ENCODE peak calls at places on chromosome 10, in seven cellular contexts. G is IMR-90, M is mesendoderm, I is H9, A is neuronal stem cell, J is mesenchymal stem cell, N is H1. Y is an unnamed sample.

GRCh38 chr10:22754298-22754697 is 39.9 kb upstream of the PIP4K2A start:
- DNase-seq in M (no peak), I (no peak), N (no peak), G (no peak), J (no peak), A (no peak), Y (no peak)

GRCh38 chr10:36057180-36057579 is 415.1 kb upstream of the FZD8 start:
- DNase-seq in G (peak; percentile 45), N (no peak), M (no peak), A (no peak), I (no peak), J (no peak), Y (no peak)

GRCh38 chr10:131847241-131847783 is 53.5 kb upstream of the PPP2R2D start:
- DNase-seq in J (no peak), A (no peak), N (no peak), G (no peak), I (peak; percentile 25), M (no peak), Y (no peak)

GRCh38 chr10:71509444-71509843 is 112.7 kb downstream of the CDH23 start:
- DNase-seq in A (no peak), N (no peak), M (no peak), G (no peak), I (no peak), J (no peak), Y (no peak)

GRCh38 chr10:31593124-31593523 is 274.1 kb downstream of the ZEB1 start:
- DNase-seq in A (no peak), M (no peak), G (no peak), I (no peak), N (no peak), J (no peak), Y (no peak)

GRCh38 chr10:98270026-98270740 is 2.2 kb upstream of the LOXL4 start:
- DNase-seq in G (peak; percentile 36), N (no peak), J (no peak), A (no peak), I (no peak), M (peak; percentile 36), Y (no peak)

GRCh38 chr10:102714621-102715455 is at the start of gene SFXN2:
- DNase-seq in I (no peak), M (no peak), N (no peak), G (no peak), A (no peak), J (no peak), Y (peak; percentile 35)

GRCh38 chr10:130027716-130028464 is 63.8 kb upstream of the EBF3 start:
- DNase-seq in A (no peak), M (no peak), J (no peak), G (no peak), I (peak; percentile 24), N (no peak), Y (no peak)

GRCh38 chr10:67664936-67665335 is 31.1 kb downstream of the CTNNA3 start:
- DNase-seq in I (no peak), J (peak; percentile 1), M (no peak), G (peak; percentile 23), A (no peak), N (no peak), Y (no peak)

GRCh38 chr10:77564781-77565589 is 72.6 kb downstream of the KCNMA1 start:
- DNase-seq in A (peak; percentile 54), J (no peak), N (peak; percentile 82), I (peak; percentile 85), M (peak; percentile 97), G (peak; percentile 33), Y (no peak)

GRCh38 chr10:80493482-80494021 is 39.4 kb downstream of the TSPAN14 start:
- DNase-seq in M (no peak), A (no peak), J (peak; percentile 53), N (no peak), G (no peak), I (no peak), Y (no peak)

GRCh38 chr10:48498940-48499510 is 105.8 kb downstream of the ARHGAP22 start:
- DNase-seq in A (no peak), J (no peak), G (no peak), I (no peak), M (no peak), N (no peak), Y (no peak)

GRCh38 chr10:18424200-18424599 is 227.2 kb downstream of the NSUN6 start:
- DNase-seq in I (peak; percentile 46), A (no peak), N (no peak), J (no peak), G (no peak), M (peak; percentile 49), Y (no peak)

GRCh38 chr10:97774811-97775294 is 3.1 kb upstream of the SFRP5 start:
- DNase-seq in M (no peak), N (no peak), J (no peak), I (no peak), G (no peak), A (no peak), Y (no peak)

GRCh38 chr10:112335104-112335840 is 38.6 kb upstream of the ACSL5 start:
- DNase-seq in J (no peak), N (no peak), I (no peak), M (peak; percentile 12), A (no peak), G (peak; percentile 27), Y (no peak)

GRCh38 chr10:11045995-11046394 is 28.3 kb downstream of the CELF2 start:
- DNase-seq in A (no peak), M (no peak), G (no peak), N (no peak), J (no peak), I (no peak), Y (no peak)

GRCh38 chr10:95569368-95569767 is 8.2 kb upstream of the SORBS1 start:
- DNase-seq in M (no peak), I (no peak), J (no peak), N (no peak), A (no peak), G (no peak), Y (no peak)

GRCh38 chr10:124688889-124689670 is 55.1 kb downstream of the FAM53B start:
- DNase-seq in J (no peak), I (no peak), A (no peak), M (peak; percentile 86), N (no peak), G (no peak), Y (no peak)

GRCh38 chr10:28975891-28976471 is 298.7 kb downstream of the BAMBI start:
- DNase-seq in I (no peak), A (peak; percentile 14), J (peak; percentile 20), M (no peak), N (no peak), G (peak; percentile 36), Y (no peak)

GRCh38 chr10:5783300-5783699 is 29.9 kb downstream of the GDI2 start:
- DNase-seq in G (no peak), N (no peak), J (no peak), M (no peak), I (no peak), A (no peak), Y (no peak)

GRCh38 chr10:5789626-5790025 is 23.6 kb downstream of the GDI2 start:
- DNase-seq in J (no peak), A (no peak), N (no peak), G (no peak), M (no peak), I (no peak), Y (no peak)

DNA sequence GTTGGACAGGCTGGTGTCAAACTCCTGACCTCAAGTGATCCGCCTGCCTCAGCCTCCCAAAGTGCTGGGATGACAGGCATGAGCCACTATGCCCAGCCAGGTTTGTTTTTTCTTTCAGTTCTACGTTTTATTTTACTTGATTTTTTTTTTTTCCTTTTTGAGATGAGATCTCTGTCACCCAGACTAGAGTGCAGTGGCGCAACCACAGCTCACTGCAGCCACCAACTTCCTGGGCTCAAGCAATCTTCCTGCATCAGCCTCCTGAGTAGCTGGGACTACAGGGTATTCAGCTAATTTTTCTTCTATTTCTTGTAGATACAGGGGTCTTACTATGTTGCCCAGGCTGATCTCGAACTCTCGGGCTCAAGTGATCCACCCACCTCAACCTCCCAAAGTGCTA is 24.3 kb downstream of the GDI2 start:
- DNase-seq in M (no peak), A (no peak), G (no peak), N (no peak), J (no peak), I (no peak), Y (no peak)
- H2BK5ac ChIP-seq in M (no peak overlapping the region), A (no peak overlapping the region), G (no peak overlapping the region), N (no peak overlapping the region), J (no peak overlapping the region), I (no peak overlapping the region), Y (no peak overlapping the region)

GRCh38 chr10:87868277-87868676 is 4.9 kb downstream of the PTEN start:
- DNase-seq in M (no peak), I (no peak), N (no peak), G (no peak), A (no peak), J (no peak), Y (no peak)

GRCh38 chr10:87864497-87865059 is 1.2 kb downstream of the PTEN start:
- DNase-seq in J (peak; percentile 29), N (no peak), M (peak; percentile 26), G (no peak), A (peak; percentile 2), I (no peak), Y (peak; percentile 6)

GRCh38 chr10:87865201-87866025 is 2.0 kb downstream of the PTEN start:
- DNase-seq in N (no peak), G (no peak), J (no peak), M (no peak), A (no peak), I (no peak), Y (no peak)

GRCh38 chr10:87867453-87867852 is 4.0 kb downstream of the PTEN start:
- DNase-seq in I (no peak), A (no peak), N (no peak), M (no peak), J (no peak), G (no peak), Y (no peak)

DNA sequence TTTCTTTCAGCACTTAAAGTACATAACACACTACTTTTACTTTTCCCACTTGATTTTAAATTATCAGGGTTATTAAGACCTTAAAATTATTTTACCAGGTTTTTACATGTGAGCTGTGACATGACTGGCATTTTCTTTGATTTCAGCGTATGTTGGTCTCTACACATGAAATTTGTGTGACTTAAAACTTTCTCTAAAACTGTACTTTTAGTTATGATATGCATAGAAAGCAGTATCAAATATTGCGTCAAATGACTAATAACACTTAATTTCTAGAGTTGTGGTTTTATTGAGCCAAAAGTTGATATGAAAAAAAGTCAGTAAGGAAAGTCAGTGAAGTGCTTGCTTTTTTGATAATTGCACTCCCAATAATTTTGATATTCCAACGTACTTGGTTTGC is 3.1 kb downstream of the PTEN start:
- DNase-seq in G (no peak), A (no peak), J (no peak), N (no peak), I (no peak), M (no peak), Y (no peak)
- H2BK5ac ChIP-seq in G (peak overlapping the region; percentile 45), A (no peak overlapping the region), J (no peak overlapping the region), N (no peak overlapping the region), I (no peak overlapping the region), M (no peak overlapping the region), Y (no peak overlapping the region)

DNA sequence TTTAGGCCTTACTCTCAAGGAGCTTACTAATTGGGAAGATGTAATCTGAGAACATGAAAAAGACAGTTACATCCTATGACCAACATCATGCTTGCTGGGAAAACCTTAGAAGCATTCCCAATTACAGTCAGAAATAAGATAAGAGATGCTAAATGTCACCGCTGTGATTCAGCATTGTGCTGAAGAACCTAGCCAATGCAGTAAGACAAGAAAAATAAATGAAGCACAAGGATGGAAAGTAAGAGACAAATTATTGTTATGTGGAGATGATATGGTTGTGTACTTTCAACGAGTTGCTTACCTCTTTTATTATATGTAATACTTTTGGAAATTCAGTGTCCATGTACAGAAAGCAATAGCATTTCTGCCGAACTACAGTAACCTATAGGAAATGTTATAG is 104.8 kb downstream of the RBM20 start:
- DNase-seq in M (no peak), N (no peak), G (no peak), I (no peak), J (no peak), A (no peak), Y (no peak)
- H2BK5ac ChIP-seq in M (no peak overlapping the region), N (no peak overlapping the region), G (no peak overlapping the region), I (no peak overlapping the region), J (no peak overlapping the region), A (no peak overlapping the region), Y (no peak overlapping the region)

GRCh38 chr10:15214237-15214636 is 45.7 kb upstream of the NMT2 start:
- DNase-seq in A (no peak), G (no peak), M (no peak), J (no peak), N (no peak), I (no peak), Y (no peak)
- H2BK5ac ChIP-seq in A (no peak overlapping the region), G (no peak overlapping the region), M (no peak overlapping the region), J (no peak overlapping the region), N (no peak overlapping the region), I (no peak overlapping the region), Y (no peak overlapping the region)